ENCODE peak calls at places on chromosomes 16 and 17, in nine cellular contexts. One of them, this sample, is unnamed.

GRCh38 chr17:74987909-74988711 is 678 bp downstream of the CDR2L start:
- DNase-seq in heart left ventricle: peak; percentile 93
- DNase-seq in A549: no peak
- DNase-seq in esophagus muscularis mucosa: peak; percentile 94
- DNase-seq in heart right ventricle: peak; percentile 95
- DNase-seq in psoas muscle: peak; percentile 89
- DNase-seq in CD4-positive, alpha-beta T cell: no peak
- DNase-seq in ascending aorta: peak; percentile 59
- DNase-seq in Peyer's patch: peak; percentile 87
- DNase-seq in this sample: peak; percentile 91

GRCh38 chr17:732788-733720 is 658 bp downstream of the TLCD3A start:
- DNase-seq in heart left ventricle: no peak
- DNase-seq in A549: no peak
- DNase-seq in esophagus muscularis mucosa: no peak
- DNase-seq in heart right ventricle: no peak
- DNase-seq in psoas muscle: peak; percentile 58
- DNase-seq in CD4-positive, alpha-beta T cell: no peak
- DNase-seq in ascending aorta: no peak
- DNase-seq in Peyer's patch: peak; percentile 74
- DNase-seq in this sample: no peak

GRCh38 chr17:55710829-55711496 is 11.7 kb downstream of the TMEM100 start:
- DNase-seq in heart left ventricle: no peak
- DNase-seq in A549: no peak
- DNase-seq in esophagus muscularis mucosa: no peak
- DNase-seq in heart right ventricle: no peak
- DNase-seq in psoas muscle: no peak
- DNase-seq in CD4-positive, alpha-beta T cell: no peak
- DNase-seq in ascending aorta: no peak
- DNase-seq in Peyer's patch: no peak
- DNase-seq in this sample: no peak

GRCh38 chr17:43536236-43537088 is 9.7 kb downstream of the ETV4 start:
- DNase-seq in heart left ventricle: no peak
- DNase-seq in A549: no peak
- DNase-seq in esophagus muscularis mucosa: no peak
- DNase-seq in heart right ventricle: no peak
- DNase-seq in psoas muscle: no peak
- DNase-seq in CD4-positive, alpha-beta T cell: no peak
- DNase-seq in ascending aorta: no peak
- DNase-seq in Peyer's patch: no peak
- DNase-seq in this sample: peak; percentile 77

GRCh38 chr17:1649844-1650409 is at the start of gene RILP:
- DNase-seq in heart left ventricle: peak; percentile 95
- DNase-seq in A549: peak; percentile 62
- DNase-seq in esophagus muscularis mucosa: peak; percentile 94
- DNase-seq in heart right ventricle: peak; percentile 89
- DNase-seq in psoas muscle: peak; percentile 89
- DNase-seq in CD4-positive, alpha-beta T cell: no peak
- DNase-seq in ascending aorta: no peak
- DNase-seq in Peyer's patch: peak; percentile 92
- DNase-seq in this sample: no peak

GRCh38 chr16:48143816-48144215 is 12.0 kb downstream of the ABCC12 start:
- DNase-seq in heart left ventricle: no peak
- DNase-seq in A549: no peak
- DNase-seq in esophagus muscularis mucosa: no peak
- DNase-seq in heart right ventricle: no peak
- DNase-seq in psoas muscle: no peak
- DNase-seq in CD4-positive, alpha-beta T cell: no peak
- DNase-seq in ascending aorta: no peak
- DNase-seq in Peyer's patch: no peak
- DNase-seq in this sample: no peak

GRCh38 chr16:10581507-10581906 is 1.1 kb upstream of the EMP2 start:
- DNase-seq in heart left ventricle: no peak
- DNase-seq in A549: no peak
- DNase-seq in esophagus muscularis mucosa: no peak
- DNase-seq in heart right ventricle: no peak
- DNase-seq in psoas muscle: no peak
- DNase-seq in CD4-positive, alpha-beta T cell: no peak
- DNase-seq in ascending aorta: no peak
- DNase-seq in Peyer's patch: no peak
- DNase-seq in this sample: no peak

GRCh38 chr16:60107920-60108319 is 1373.8 kb upstream of the GOT2 start:
- DNase-seq in heart left ventricle: no peak
- DNase-seq in A549: no peak
- DNase-seq in esophagus muscularis mucosa: no peak
- DNase-seq in heart right ventricle: no peak
- DNase-seq in psoas muscle: no peak
- DNase-seq in CD4-positive, alpha-beta T cell: no peak
- DNase-seq in ascending aorta: no peak
- DNase-seq in Peyer's patch: no peak
- DNase-seq in this sample: no peak

GRCh38 chr17:18859256-18859655 is 1.3 kb downstream of the PRPSAP2 start:
- DNase-seq in heart left ventricle: no peak
- DNase-seq in A549: no peak
- DNase-seq in esophagus muscularis mucosa: no peak
- DNase-seq in heart right ventricle: no peak
- DNase-seq in psoas muscle: no peak
- DNase-seq in CD4-positive, alpha-beta T cell: no peak
- DNase-seq in ascending aorta: no peak
- DNase-seq in Peyer's patch: no peak
- DNase-seq in this sample: no peak

GRCh38 chr16:73020409-73020884 is 27.5 kb downstream of the ZFHX3 start:
- DNase-seq in heart left ventricle: peak; percentile 87
- DNase-seq in A549: peak; percentile 84
- DNase-seq in esophagus muscularis mucosa: no peak
- DNase-seq in heart right ventricle: peak; percentile 74
- DNase-seq in psoas muscle: peak; percentile 85
- DNase-seq in CD4-positive, alpha-beta T cell: no peak
- DNase-seq in ascending aorta: no peak
- DNase-seq in Peyer's patch: peak; percentile 67
- DNase-seq in this sample: peak; percentile 77

GRCh38 chr17:50663812-50664374 is 29.2 kb downstream of the ABCC3 start:
- DNase-seq in heart left ventricle: no peak
- DNase-seq in A549: no peak
- DNase-seq in esophagus muscularis mucosa: no peak
- DNase-seq in heart right ventricle: no peak
- DNase-seq in psoas muscle: no peak
- DNase-seq in CD4-positive, alpha-beta T cell: no peak
- DNase-seq in ascending aorta: no peak
- DNase-seq in Peyer's patch: peak; percentile 64
- DNase-seq in this sample: no peak

GRCh38 chr16:14428043-14428442 is 202.0 kb downstream of the PARN start:
- DNase-seq in heart left ventricle: no peak
- DNase-seq in A549: no peak
- DNase-seq in esophagus muscularis mucosa: no peak
- DNase-seq in heart right ventricle: no peak
- DNase-seq in psoas muscle: no peak
- DNase-seq in CD4-positive, alpha-beta T cell: no peak
- DNase-seq in ascending aorta: no peak
- DNase-seq in Peyer's patch: no peak
- DNase-seq in this sample: no peak

GRCh38 chr16:13390093-13390985 is 488.9 kb downstream of the SHISA9 start:
- DNase-seq in heart left ventricle: no peak
- DNase-seq in A549: no peak
- DNase-seq in esophagus muscularis mucosa: peak; percentile 53
- DNase-seq in heart right ventricle: no peak
- DNase-seq in psoas muscle: no peak
- DNase-seq in CD4-positive, alpha-beta T cell: no peak
- DNase-seq in ascending aorta: no peak
- DNase-seq in Peyer's patch: no peak
- DNase-seq in this sample: no peak

DNA sequence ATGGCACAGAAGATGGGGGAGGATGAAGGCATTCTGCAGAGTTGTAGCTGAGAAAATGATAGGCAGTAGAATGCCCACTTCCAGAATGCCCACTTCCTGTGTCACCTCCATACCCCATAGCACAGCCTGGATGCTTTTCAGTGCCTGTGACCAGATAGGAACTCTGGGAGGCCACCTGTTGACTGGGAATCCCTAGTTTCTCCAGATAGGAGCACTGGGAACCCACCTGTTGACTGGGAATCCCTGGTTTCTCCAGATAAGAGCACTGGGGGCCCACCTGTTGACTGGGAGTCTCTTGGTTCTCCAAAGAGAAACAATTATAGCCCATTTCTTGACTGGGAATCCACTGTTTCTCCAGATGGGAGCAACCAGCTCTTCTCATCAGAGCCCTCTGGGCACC is 11.6 kb downstream of the CPHXL start:
- DNase-seq in heart left ventricle: no peak
- DNase-seq in A549: no peak
- DNase-seq in esophagus muscularis mucosa: no peak
- DNase-seq in heart right ventricle: no peak
- DNase-seq in psoas muscle: no peak
- DNase-seq in CD4-positive, alpha-beta T cell: no peak
- DNase-seq in ascending aorta: no peak
- DNase-seq in Peyer's patch: no peak
- DNase-seq in this sample: no peak
- H3K9me3 ChIP-seq in heart left ventricle: peaks cover 12% of the 10 kb centered on the region
- H3K9me3 ChIP-seq in A549: no peaks in the 10 kb centered on the region
- H3K9me3 ChIP-seq in esophagus muscularis mucosa: no peaks in the 10 kb centered on the region
- H3K9me3 ChIP-seq in heart right ventricle: peaks cover 12% of the 10 kb centered on the region
- H3K9me3 ChIP-seq in psoas muscle: peaks cover 10% of the 10 kb centered on the region
- H3K9me3 ChIP-seq in CD4-positive, alpha-beta T cell: peaks cover 11% of the 10 kb centered on the region
- H3K9me3 ChIP-seq in ascending aorta: no peaks in the 10 kb centered on the region
- H3K9me3 ChIP-seq in Peyer's patch: peaks cover 3% of the 10 kb centered on the region
- H3K9me3 ChIP-seq in this sample: peaks cover 2% of the 10 kb centered on the region

GRCh38 chr17:71188811-71189492 is 931.9 kb upstream of the SOX9 start:
- DNase-seq in heart left ventricle: no peak
- DNase-seq in A549: no peak
- DNase-seq in esophagus muscularis mucosa: no peak
- DNase-seq in heart right ventricle: no peak
- DNase-seq in psoas muscle: no peak
- DNase-seq in CD4-positive, alpha-beta T cell: no peak
- DNase-seq in ascending aorta: no peak
- DNase-seq in Peyer's patch: no peak
- DNase-seq in this sample: peak; percentile 92
- H3K9me3 ChIP-seq in heart left ventricle: no peaks in the 10 kb centered on the region
- H3K9me3 ChIP-seq in A549: no peaks in the 10 kb centered on the region
- H3K9me3 ChIP-seq in esophagus muscularis mucosa: no peaks in the 10 kb centered on the region
- H3K9me3 ChIP-seq in heart right ventricle: no peaks in the 10 kb centered on the region
- H3K9me3 ChIP-seq in psoas muscle: no peaks in the 10 kb centered on the region
- H3K9me3 ChIP-seq in CD4-positive, alpha-beta T cell: no peaks in the 10 kb centered on the region
- H3K9me3 ChIP-seq in ascending aorta: no peaks in the 10 kb centered on the region
- H3K9me3 ChIP-seq in Peyer's patch: no peaks in the 10 kb centered on the region
- H3K9me3 ChIP-seq in this sample: no peaks in the 10 kb centered on the region

DNA sequence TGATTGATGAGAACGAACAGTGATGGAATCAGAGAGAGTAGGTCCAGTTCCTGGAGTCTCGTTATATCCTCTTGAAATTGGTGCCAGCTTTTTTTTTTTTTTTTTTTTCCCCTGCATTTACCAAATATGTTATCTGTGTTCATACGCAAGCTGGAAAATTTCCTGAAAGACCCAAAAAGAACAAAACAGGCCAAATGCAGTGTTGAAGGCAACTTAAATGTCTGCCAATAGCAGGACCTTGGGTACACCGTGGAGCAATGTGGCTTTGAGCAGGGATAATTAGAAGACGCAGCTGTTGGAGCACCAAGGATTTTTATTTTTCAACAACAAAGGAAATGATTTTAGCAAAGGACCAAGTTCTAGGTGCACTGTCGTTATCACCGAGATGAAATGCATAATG is 105.0 kb downstream of the ABCC6 start:
- DNase-seq in heart left ventricle: no peak
- DNase-seq in A549: no peak
- DNase-seq in esophagus muscularis mucosa: no peak
- DNase-seq in heart right ventricle: no peak
- DNase-seq in psoas muscle: no peak
- DNase-seq in CD4-positive, alpha-beta T cell: no peak
- DNase-seq in ascending aorta: no peak
- DNase-seq in Peyer's patch: no peak
- DNase-seq in this sample: no peak
- H3K9me3 ChIP-seq in heart left ventricle: peaks cover 16% of the 10 kb centered on the region
- H3K9me3 ChIP-seq in A549: peaks cover 4% of the 10 kb centered on the region
- H3K9me3 ChIP-seq in esophagus muscularis mucosa: no peaks in the 10 kb centered on the region
- H3K9me3 ChIP-seq in heart right ventricle: peaks cover 12% of the 10 kb centered on the region
- H3K9me3 ChIP-seq in psoas muscle: no peaks in the 10 kb centered on the region
- H3K9me3 ChIP-seq in CD4-positive, alpha-beta T cell: peaks cover 19% of the 10 kb centered on the region
- H3K9me3 ChIP-seq in ascending aorta: no peaks in the 10 kb centered on the region
- H3K9me3 ChIP-seq in Peyer's patch: no peaks in the 10 kb centered on the region
- H3K9me3 ChIP-seq in this sample: no peaks in the 10 kb centered on the region

GRCh38 chr17:49050611-49051010 is 53.4 kb downstream of the IGF2BP1 start:
- DNase-seq in heart left ventricle: no peak
- DNase-seq in A549: no peak
- DNase-seq in esophagus muscularis mucosa: no peak
- DNase-seq in heart right ventricle: no peak
- DNase-seq in psoas muscle: no peak
- DNase-seq in CD4-positive, alpha-beta T cell: no peak
- DNase-seq in ascending aorta: no peak
- DNase-seq in Peyer's patch: no peak
- DNase-seq in this sample: no peak

GRCh38 chr17:49053171-49053829 is 56.1 kb downstream of the IGF2BP1 start:
- DNase-seq in heart left ventricle: no peak
- DNase-seq in A549: no peak
- DNase-seq in esophagus muscularis mucosa: no peak
- DNase-seq in heart right ventricle: no peak
- DNase-seq in psoas muscle: no peak
- DNase-seq in CD4-positive, alpha-beta T cell: no peak
- DNase-seq in ascending aorta: no peak
- DNase-seq in Peyer's patch: no peak
- DNase-seq in this sample: no peak

GRCh38 chr17:49054342-49055092 is 57.3 kb downstream of the IGF2BP1 start:
- DNase-seq in heart left ventricle: no peak
- DNase-seq in A549: no peak
- DNase-seq in esophagus muscularis mucosa: no peak
- DNase-seq in heart right ventricle: no peak
- DNase-seq in psoas muscle: no peak
- DNase-seq in CD4-positive, alpha-beta T cell: no peak
- DNase-seq in ascending aorta: no peak
- DNase-seq in Peyer's patch: no peak
- DNase-seq in this sample: no peak

GRCh38 chr17:49051269-49051668 is 54.1 kb downstream of the IGF2BP1 start:
- DNase-seq in heart left ventricle: no peak
- DNase-seq in A549: no peak
- DNase-seq in esophagus muscularis mucosa: no peak
- DNase-seq in heart right ventricle: no peak
- DNase-seq in psoas muscle: no peak
- DNase-seq in CD4-positive, alpha-beta T cell: no peak
- DNase-seq in ascending aorta: no peak
- DNase-seq in Peyer's patch: no peak
- DNase-seq in this sample: no peak

GRCh38 chr17:49055181-49055927 is 58.2 kb downstream of the IGF2BP1 start:
- DNase-seq in heart left ventricle: no peak
- DNase-seq in A549: no peak
- DNase-seq in esophagus muscularis mucosa: no peak
- DNase-seq in heart right ventricle: no peak
- DNase-seq in psoas muscle: no peak
- DNase-seq in CD4-positive, alpha-beta T cell: no peak
- DNase-seq in ascending aorta: no peak
- DNase-seq in Peyer's patch: no peak
- DNase-seq in this sample: no peak
- H3K9me3 ChIP-seq in heart left ventricle: no peaks in the 10 kb centered on the region
- H3K9me3 ChIP-seq in A549: no peaks in the 10 kb centered on the region
- H3K9me3 ChIP-seq in esophagus muscularis mucosa: no peaks in the 10 kb centered on the region
- H3K9me3 ChIP-seq in heart right ventricle: no peaks in the 10 kb centered on the region
- H3K9me3 ChIP-seq in psoas muscle: no peaks in the 10 kb centered on the region
- H3K9me3 ChIP-seq in CD4-positive, alpha-beta T cell: no peaks in the 10 kb centered on the region
- H3K9me3 ChIP-seq in ascending aorta: no peaks in the 10 kb centered on the region
- H3K9me3 ChIP-seq in Peyer's patch: no peaks in the 10 kb centered on the region
- H3K9me3 ChIP-seq in this sample: no peaks in the 10 kb centered on the region